ENCODE peak calls at places on chromosomes 6 and 20, in ten cellular contexts. T is HFF-Myc, H is fibroblast of mammary gland, N is cardiac fibroblast, D is heart left ventricle, C is astrocyte, G is small intestine, U is ovary, M is tibial nerve, J is foreskin fibroblast. O is an unnamed sample.

GRCh38 chr6:137451926-137452325 is 42.3 kb downstream of the OLIG3 start:
- DNase-seq in T (peak; percentile 33), H (peak; percentile 87), N (peak; percentile 74), D (no peak), C (peak; percentile 56), G (no peak), U (no peak), M (no peak), J (peak; percentile 80), O (peak; percentile 91)

GRCh38 chr6:56490994-56491393 is 151.7 kb downstream of the DST start:
- DNase-seq in T (no peak), H (peak; percentile 77), N (peak; percentile 81), D (no peak), C (peak; percentile 87), G (no peak), U (no peak), M (no peak), J (peak; percentile 64), O (peak; percentile 73)

GRCh38 chr6:81876977-81877376 is 124.5 kb upstream of the TENT5A start:
- DNase-seq in T (no peak), H (peak; percentile 48), N (peak; percentile 33), D (no peak), C (peak; percentile 65), G (no peak), U (no peak), M (no peak), J (no peak), O (no peak)

GRCh38 chr6:109019911-109020310 is 74.7 kb downstream of the SESN1 start:
- DNase-seq in T (no peak), H (no peak), N (no peak), D (no peak), C (no peak), G (no peak), U (no peak), M (no peak), J (no peak), O (no peak)

GRCh38 chr6:39254999-39255535 is 25.8 kb upstream of the KCNK5 start:
- DNase-seq in T (no peak), H (no peak), N (no peak), D (no peak), C (no peak), G (no peak), U (no peak), M (no peak), J (no peak), O (no peak)

GRCh38 chr20:19688031-19688806 is 69.8 kb upstream of the RIN2 start:
- DNase-seq in T (peak; percentile 54), H (peak; percentile 85), N (peak; percentile 97), D (peak; percentile 85), C (peak; percentile 82), G (peak; percentile 74), U (peak; percentile 58), M (peak; percentile 48), J (peak; percentile 94), O (peak; percentile 94)

GRCh38 chr6:28134015-28134414 is 7.7 kb upstream of the ZKSCAN8 start:
- DNase-seq in T (no peak), H (peak; percentile 55), N (peak; percentile 65), D (no peak), C (peak; percentile 9), G (no peak), U (no peak), M (no peak), J (peak; percentile 74), O (peak; percentile 70)

GRCh38 chr6:167855825-167856425 is 29.2 kb downstream of the AFDN start:
- DNase-seq in T (peak; percentile 54), H (peak; percentile 99), N (peak; percentile 99), D (no peak), C (peak; percentile 98), G (no peak), U (no peak), M (no peak), J (peak; percentile 92), O (peak; percentile 98)

GRCh38 chr6:34496103-34496685 is 30.3 kb downstream of the PACSIN1 start:
- DNase-seq in T (no peak), H (no peak), N (no peak), D (peak; percentile 51), C (no peak), G (no peak), U (no peak), M (no peak), J (no peak), O (no peak)

GRCh38 chr6:104301921-104302320 is 557.8 kb downstream of the HACE1 start:
- DNase-seq in T (no peak), H (no peak), N (no peak), D (no peak), C (no peak), G (no peak), U (no peak), M (no peak), J (no peak), O (no peak)

GRCh38 chr6:26457796-26458688 is at the start of gene BTN2A1:
- DNase-seq in T (peak; percentile 84), H (peak; percentile 93), N (peak; percentile 96), D (peak; percentile 82), C (peak; percentile 87), G (peak; percentile 96), U (peak; percentile 66), M (peak; percentile 64), J (peak; percentile 95), O (peak; percentile 96)

GRCh38 chr6:26454641-26455040 is 3.1 kb upstream of the BTN2A1 start:
- DNase-seq in T (no peak), H (peak; percentile 73), N (peak; percentile 35), D (no peak), C (peak; percentile 41), G (no peak), U (no peak), M (no peak), J (peak; percentile 64), O (no peak)

GRCh38 chr6:26455357-26455970 is 2.3 kb upstream of the BTN2A1 start:
- DNase-seq in T (no peak), H (peak; percentile 22), N (peak; percentile 83), D (no peak), C (no peak), G (no peak), U (no peak), M (no peak), J (peak; percentile 62), O (peak; percentile 34)

GRCh38 chr6:26459023-26459810 is 1.5 kb downstream of the BTN2A1 start:
- DNase-seq in T (no peak), H (no peak), N (peak; percentile 42), D (no peak), C (no peak), G (no peak), U (no peak), M (no peak), J (no peak), O (peak; percentile 24)

DNA sequence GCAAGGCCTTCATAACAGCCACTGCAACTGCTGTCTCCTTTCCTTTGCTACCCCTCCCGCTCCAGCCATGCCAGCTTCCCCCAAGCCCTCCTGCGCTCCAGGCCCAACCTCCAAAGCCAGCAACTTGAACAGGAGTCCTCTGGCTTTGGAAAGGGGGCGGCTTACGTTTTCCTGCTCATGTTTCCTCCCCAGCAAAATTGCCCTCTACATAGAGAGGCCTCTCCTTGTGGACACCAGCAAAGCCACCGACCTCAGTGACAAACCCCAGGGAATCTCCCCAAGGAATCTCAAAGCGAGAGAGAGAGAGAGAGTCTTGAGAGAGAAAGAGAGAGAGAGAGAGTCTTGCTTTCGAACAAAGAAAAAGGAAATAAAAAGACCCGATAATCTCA is 354 bp upstream of the BTN2A1 start:
- DNase-seq in T (no peak), H (no peak), N (no peak), D (no peak), C (no peak), G (no peak), U (peak; percentile 49), M (no peak), J (no peak), O (no peak)
- H3K4me3 ChIP-seq in T (peak overlapping the region; percentile 84), H (peak overlapping the region; percentile 98), N (no peak overlapping the region), D (peak overlapping the region; percentile 80), C (peak overlapping the region; percentile 82), G (peak overlapping the region; percentile 96), U (peak overlapping the region; percentile 81), M (peak overlapping the region; percentile 85), J (peak overlapping the region; percentile 95), O (peak overlapping the region; percentile 46)

GRCh38 chr20:49344975-49345374 is 67.1 kb upstream of the ZNFX1 start:
- DNase-seq in T (peak; percentile 89), H (peak; percentile 91), N (peak; percentile 97), D (no peak), C (peak; percentile 95), G (no peak), U (peak; percentile 31), M (peak; percentile 21), J (peak; percentile 96), O (peak; percentile 94)
- H3K4me3 ChIP-seq in T (peak overlapping the region; percentile 18), H (no peak overlapping the region), N (no peak overlapping the region), D (no peak overlapping the region), C (peak overlapping the region; percentile 38), G (no peak overlapping the region), U (no peak overlapping the region), M (no peak overlapping the region), J (peak overlapping the region; percentile 30), O (no peak overlapping the region)

GRCh38 chr20:32010666-32011065 is 428 bp downstream of the CCM2L start:
- DNase-seq in T (no peak), H (no peak), N (no peak), D (no peak), C (no peak), G (no peak), U (no peak), M (no peak), J (no peak), O (no peak)
- H3K4me3 ChIP-seq in T (no peak overlapping the region), H (no peak overlapping the region), N (no peak overlapping the region), D (peak overlapping the region; percentile 62), C (no peak overlapping the region), G (no peak overlapping the region), U (no peak overlapping the region), M (peak overlapping the region; percentile 34), J (no peak overlapping the region), O (no peak overlapping the region)

GRCh38 chr6:162773996-162774395 is 46.2 kb downstream of the PACRG start:
- DNase-seq in T (no peak), H (no peak), N (no peak), D (no peak), C (no peak), G (no peak), U (no peak), M (no peak), J (no peak), O (no peak)

GRCh38 chr6:162765251-162765650 is 37.5 kb downstream of the PACRG start:
- DNase-seq in T (no peak), H (no peak), N (no peak), D (no peak), C (no peak), G (no peak), U (no peak), M (no peak), J (no peak), O (no peak)

GRCh38 chr6:162770136-162770535 is 42.4 kb downstream of the PACRG start:
- DNase-seq in T (no peak), H (no peak), N (no peak), D (no peak), C (no peak), G (peak; percentile 5), U (no peak), M (no peak), J (no peak), O (no peak)

GRCh38 chr6:162772466-162772865 is 44.7 kb downstream of the PACRG start:
- DNase-seq in T (no peak), H (no peak), N (no peak), D (no peak), C (no peak), G (no peak), U (no peak), M (no peak), J (no peak), O (no peak)

DNA sequence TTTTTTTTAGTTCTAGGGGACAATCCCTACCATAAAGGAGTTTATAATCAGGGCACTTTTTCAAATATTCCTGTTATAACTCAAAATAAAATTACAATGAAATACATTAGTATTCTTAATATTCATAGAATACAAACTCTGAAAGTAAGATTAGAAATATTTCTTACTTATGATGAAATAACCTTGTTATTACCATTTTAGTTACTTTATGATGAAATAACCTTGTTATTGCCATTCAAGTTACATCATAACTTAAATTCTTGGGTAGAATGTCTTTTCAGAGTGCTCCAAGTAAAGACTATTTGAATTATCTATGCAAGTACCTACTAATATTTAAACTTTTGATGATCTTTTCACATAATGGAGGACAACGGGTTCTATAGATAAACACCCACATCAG is 43.2 kb downstream of the PACRG start:
- DNase-seq in T (no peak), H (no peak), N (no peak), D (no peak), C (no peak), G (no peak), U (no peak), M (no peak), J (no peak), O (no peak)
- H3K4me3 ChIP-seq in T (no peak overlapping the region), H (no peak overlapping the region), N (no peak overlapping the region), D (no peak overlapping the region), C (no peak overlapping the region), G (no peak overlapping the region), U (no peak overlapping the region), M (no peak overlapping the region), J (no peak overlapping the region), O (no peak overlapping the region)